ENCODE peak calls at places on chromosomes 4 and X, in five cellular contexts. S is A549, G is K562, M is GM12878, J is HepG2. W is an unnamed sample.
A peak's percentile ranks its signal among the peaks of the same experiment; 100 is the strongest.

GRCh38 chrX:120749141-120749846 is 119.4 kb upstream of the C1GALT1C1 start:
- DNase-seq in G (no peak), J (no peak), M (no peak), S (no peak), W (no peak)

GRCh38 chr4:165874799-165875371 is 1.8 kb downstream of the TLL1 start:
- DNase-seq in G (no peak), S (peak; percentile 5), M (no peak), J (no peak), W (peak; percentile 3)

GRCh38 chr4:145217339-145217738 is 37.0 kb upstream of the OTUD4 start:
- DNase-seq in M (no peak), J (no peak), G (no peak), S (no peak), W (no peak)

GRCh38 chr4:107577743-107578142 is 142.3 kb downstream of the PAPSS1 start:
- DNase-seq in J (no peak), S (no peak), M (no peak), G (no peak), W (no peak)

GRCh38 chr4:126395661-126396060 is 1080.9 kb downstream of the FAT4 start:
- DNase-seq in G (no peak), J (no peak), M (no peak), S (no peak), W (no peak)

GRCh38 chrX:68504237-68504636 is 5.4 kb downstream of the YIPF6 start:
- DNase-seq in G (peak; percentile 17), J (no peak), S (peak; percentile 16), M (no peak), W (no peak)

GRCh38 chr4:185716008-185716976 is 95.7 kb downstream of the SORBS2 start:
- DNase-seq in G (no peak), J (no peak), S (no peak), M (no peak), W (peak; percentile 40)

GRCh38 chrX:110851780-110852179 is 56.2 kb upstream of the CHRDL1 start:
- DNase-seq in S (peak; percentile 3), M (no peak), G (peak; percentile 14), J (no peak), W (no peak)

GRCh38 chr4:87224036-87224923 is 3.9 kb upstream of the KLHL8 start:
- DNase-seq in M (no peak), S (no peak), J (no peak), G (no peak), W (no peak)

GRCh38 chr4:165756831-165757230 is 116.2 kb upstream of the TLL1 start:
- DNase-seq in G (no peak), M (no peak), J (no peak), S (no peak), W (no peak)

GRCh38 chrX:23844502-23845138 is 61.6 kb downstream of the SAT1 start:
- DNase-seq in J (peak; percentile 65), S (no peak), M (no peak), G (peak; percentile 66), W (peak; percentile 41)

GRCh38 chr4:180150818-180151217 is 2092.4 kb upstream of the TENM3 start:
- DNase-seq in G (no peak), M (no peak), S (no peak), J (no peak), W (peak; percentile 0)

GRCh38 chrX:49111846-49112245 is 11.7 kb downstream of the GPKOW start:
- DNase-seq in J (no peak), G (no peak), M (no peak), S (no peak), W (no peak)

GRCh38 chr4:151074416-151074916 is 25.0 kb upstream of the RPS3A start:
- DNase-seq in G (no peak), J (no peak), M (no peak), S (no peak), W (no peak)

GRCh38 chrX:43882294-43882681 is at the start of gene MAOB:
- DNase-seq in J (peak; percentile 63), G (peak; percentile 43), S (no peak), M (no peak), W (peak; percentile 82)

GRCh38 chrX:136534131-136534530 is 2.1 kb downstream of the VGLL1 start:
- DNase-seq in J (no peak), G (no peak), S (no peak), M (no peak), W (no peak)

GRCh38 chrX:46707274-46707965 is 51.5 kb downstream of the SLC9A7 start:
- DNase-seq in J (no peak), G (no peak), M (no peak), S (no peak), W (no peak)

GRCh38 chr4:80226091-80226490 is 28.8 kb downstream of the PRDM8 start:
- DNase-seq in S (no peak), J (no peak), G (no peak), M (no peak), W (no peak)

GRCh38 chr4:40736910-40737309 is 12.8 kb upstream of the NSUN7 start:
- DNase-seq in M (no peak), S (peak; percentile 22), J (peak; percentile 21), G (peak; percentile 9), W (peak; percentile 53)

GRCh38 chr4:109998867-109999303 is 86.2 kb downstream of the EGF start:
- DNase-seq in G (peak; percentile 76), S (peak; percentile 37), M (peak; percentile 38), J (peak; percentile 73), W (peak; percentile 55)

GRCh38 chrX:154738013-154738738 is 12.7 kb downstream of the GAB3 start:
- DNase-seq in G (peak; percentile 62), J (no peak), S (no peak), M (no peak), W (no peak)

GRCh38 chr4:134762053-134762452 is 560.5 kb upstream of the PABPC4L start:
- DNase-seq in G (peak; percentile 5), M (no peak), S (no peak), J (peak; percentile 1), W (peak; percentile 4)

GRCh38 chr4:54368861-54369260 is 139.8 kb downstream of the PDGFRA start:
- DNase-seq in M (no peak), S (no peak), G (no peak), J (no peak), W (no peak)

GRCh38 chrX:151680805-151681204 is 14.5 kb upstream of the PRRG3 start:
- DNase-seq in S (peak; percentile 13), M (peak; percentile 12), G (peak; percentile 78), J (peak; percentile 45), W (peak; percentile 49)

GRCh38 chrX:153400146-153401132 is 711 bp downstream of the PNMA6E start:
- DNase-seq in J (peak; percentile 29), G (peak; percentile 83), S (peak; percentile 68), M (no peak), W (peak; percentile 88)

GRCh38 chr4:5460106-5460801 is 248.1 kb downstream of the EVC2 start:
- DNase-seq in M (no peak), S (peak; percentile 38), J (peak; percentile 13), G (peak; percentile 45), W (peak; percentile 60)

GRCh38 chr4:2047781-2048581 is 11.1 kb upstream of the NAT8L start:
- DNase-seq in M (no peak), S (no peak), G (no peak), J (no peak), W (no peak)

GRCh38 chr4:2047031-2047660 is 12.0 kb upstream of the NAT8L start:
- DNase-seq in G (no peak), J (no peak), S (no peak), M (no peak), W (peak; percentile 51)

GRCh38 chr4:2044542-2045517 is 14.3 kb upstream of the NAT8L start:
- DNase-seq in M (no peak), S (no peak), G (no peak), J (no peak), W (no peak)

GRCh38 chr4:2045518-2045951 is 13.6 kb upstream of the NAT8L start:
- DNase-seq in M (no peak), J (no peak), G (no peak), S (no peak), W (no peak)

GRCh38 chr4:2046031-2046961 is 12.8 kb upstream of the NAT8L start:
- DNase-seq in S (no peak), M (no peak), J (no peak), G (no peak), W (peak; percentile 56)
- TF ChIP-seq REST in S (no peak), M (no peak), J (no peak), G (no peak), W (no peak)

DNA sequence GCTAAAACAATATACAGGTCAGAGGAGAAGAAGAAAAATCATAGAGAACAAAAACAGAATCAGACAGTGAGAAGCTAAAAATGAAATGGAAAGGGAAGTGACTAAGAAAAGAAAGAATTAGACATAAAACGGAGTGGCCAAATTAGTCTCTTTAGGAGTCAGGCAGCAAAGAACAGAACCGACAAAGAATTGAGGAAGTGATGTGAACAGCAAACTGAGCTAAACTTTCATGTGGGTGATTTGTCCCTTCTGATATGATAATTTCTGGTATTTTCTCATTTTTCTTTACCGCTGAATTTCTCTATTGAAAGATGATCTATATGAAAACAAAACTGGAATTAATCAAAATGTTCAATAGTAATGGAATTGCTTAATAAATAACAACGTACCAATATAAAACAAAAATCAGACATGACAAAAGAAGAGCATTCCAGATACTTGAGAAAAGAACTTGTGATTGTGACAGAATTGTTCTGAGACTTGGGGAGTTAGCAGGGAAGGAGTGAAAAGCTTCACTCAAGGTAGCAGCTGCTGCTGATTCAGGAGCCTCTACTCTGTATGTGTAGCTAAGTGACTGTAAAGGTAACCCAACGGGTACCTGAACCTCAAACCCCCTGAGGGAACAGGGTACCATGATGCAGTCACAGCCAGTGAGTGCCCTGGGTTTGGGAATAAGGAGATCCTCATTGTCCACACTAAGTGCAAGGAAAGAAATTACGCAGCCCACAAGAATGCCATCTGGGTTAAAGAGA is 8.8 kb downstream of the TAPT1 start:
- DNase-seq in G (no peak), M (no peak), S (no peak), J (no peak), W (no peak)
- TF ChIP-seq USF2 in G (no peak), M (no peak), S (no peak), J (no peak), W (no peak)

DNA sequence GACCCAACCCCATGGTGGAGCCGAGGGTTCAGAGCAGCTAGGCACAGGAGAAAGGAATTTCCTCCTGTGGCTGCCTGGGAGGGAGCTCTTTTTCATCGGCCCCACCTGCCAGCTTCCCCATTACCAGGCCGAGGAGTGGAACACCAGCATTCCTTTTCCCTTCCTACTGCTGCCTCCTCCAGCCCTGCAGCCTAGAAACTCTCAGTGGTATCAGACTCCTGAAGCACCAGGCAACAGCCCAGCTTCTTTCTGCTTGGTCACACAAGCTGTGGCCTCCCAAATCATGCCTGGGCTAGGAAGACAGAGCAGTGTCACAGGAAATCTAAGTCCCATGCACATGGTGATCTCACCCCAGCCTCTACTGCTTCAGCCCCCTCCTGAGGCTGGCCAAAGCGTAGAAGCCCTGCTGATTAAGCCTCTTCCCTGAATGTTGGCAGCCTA is 30.1 kb downstream of the RTL5 start:
- DNase-seq in J (no peak), G (no peak), S (no peak), M (no peak), W (no peak)
- TF ChIP-seq REST in J (no peak), G (no peak), S (no peak), M (no peak), W (no peak)

GRCh38 chr4:8701101-8702019 is 108.8 kb downstream of the CPZ start:
- DNase-seq in S (no peak), J (no peak), G (no peak), M (no peak), W (no peak)

GRCh38 chr4:8699063-8699385 is 106.5 kb downstream of the CPZ start:
- DNase-seq in G (no peak), M (no peak), S (no peak), J (no peak), W (no peak)

GRCh38 chr4:8702020-8702495 is 109.5 kb downstream of the CPZ start:
- DNase-seq in G (no peak), J (no peak), M (no peak), S (no peak), W (no peak)

GRCh38 chr4:8699479-8700145 is 107.0 kb downstream of the CPZ start:
- DNase-seq in M (no peak), J (no peak), S (no peak), G (no peak), W (peak; percentile 28)

GRCh38 chr4:8700576-8700975 is 108.0 kb downstream of the CPZ start:
- DNase-seq in S (no peak), G (no peak), M (no peak), J (no peak), W (peak; percentile 23)
- TF ChIP-seq USF2 in S (no peak), G (no peak), M (no peak), J (no peak), W (no peak)